ENCODE peak calls at places on chromosomes 4 and X, in four cellular contexts. D is glutamatergic neuron; L is tibial artery; V is CD4-positive, alpha-beta T cell. G is an unnamed sample.

GRCh38 chr4:78613522-78614311 is 62.1 kb downstream of the ANXA3 start:
- DNase-seq in L (no peak), D (no peak), V (no peak), G (no peak)

GRCh38 chr4:37994569-37994968 is 34.4 kb downstream of the PTTG2 start:
- DNase-seq in V (no peak), L (no peak), D (no peak), G (no peak)

GRCh38 chrX:39753296-39753996 is 344.3 kb downstream of the BCOR start:
- DNase-seq in D (no peak), V (no peak), L (no peak), G (no peak)

GRCh38 chr4:93764647-93765246 is 63.8 kb upstream of the ATOH1 start:
- DNase-seq in V (no peak), D (no peak), L (no peak), G (no peak)

GRCh38 chrX:151753313-151754041 is 18.9 kb downstream of the CNGA2 start:
- DNase-seq in D (peak; percentile 66), V (no peak), L (peak; percentile 30), G (no peak)

GRCh38 chrX:8005678-8006347 is 78.6 kb upstream of the PNPLA4 start:
- DNase-seq in L (no peak), D (no peak), V (no peak), G (no peak)

GRCh38 chr4:41142946-41143720 is 71.2 kb downstream of the APBB2 start:
- DNase-seq in D (no peak), L (peak; percentile 79), V (no peak), G (no peak)

GRCh38 chr4:1990676-1991075 is 18.1 kb downstream of the NELFA start:
- DNase-seq in D (no peak), L (no peak), V (no peak), G (no peak)

GRCh38 chr4:111066887-111067286 is 444.0 kb upstream of the PITX2 start:
- DNase-seq in D (no peak), V (no peak), L (no peak), G (no peak)

GRCh38 chrX:118855681-118856310 is 32.2 kb downstream of the ZCCHC12 start:
- DNase-seq in V (no peak), D (no peak), L (no peak), G (no peak)

GRCh38 chr4:121156822-121157769 is 7.0 kb downstream of the TNIP3 start:
- DNase-seq in V (no peak), L (peak; percentile 39), D (peak; percentile 71), G (peak; percentile 18)

GRCh38 chr4:182207806-182208483 is 35.3 kb upstream of the TENM3 start:
- DNase-seq in V (no peak), L (no peak), D (no peak), G (no peak)

GRCh38 chr4:148412460-148412859 is 29.8 kb downstream of the NR3C2 start:
- DNase-seq in D (no peak), L (no peak), V (no peak), G (no peak)

GRCh38 chr4:148415500-148415899 is 26.7 kb downstream of the NR3C2 start:
- DNase-seq in L (no peak), D (no peak), V (no peak), G (no peak)
- TF ChIP-seq CTCF in L (no peak), D (no peak), V (peak; percentile 28), G (no peak)

GRCh38 chrX:6021316-6022091 is 207.2 kb downstream of the NLGN4X start:
- DNase-seq in L (no peak), V (no peak), D (peak; percentile 48), G (no peak)
- TF ChIP-seq CTCF in L (peak; percentile 19), V (peak; percentile 33), D (peak; percentile 70), G (no peak)

GRCh38 chrX:18206657-18207056 is 14.0 kb downstream of the BEND2 start:
- DNase-seq in L (no peak), D (no peak), V (no peak), G (no peak)
- TF ChIP-seq CTCF in L (no peak), D (no peak), V (no peak), G (no peak)

GRCh38 chrX:111568356-111568755 is 56.9 kb downstream of the SERTM2 start:
- DNase-seq in D (no peak), L (no peak), V (no peak), G (no peak)
- TF ChIP-seq CTCF in D (peak; percentile 46), L (no peak), V (no peak), G (no peak)

GRCh38 chrX:14095702-14096101 is 66.0 kb upstream of the GEMIN8 start:
- DNase-seq in V (peak; percentile 11), D (peak; percentile 53), L (peak; percentile 20), G (no peak)
- TF ChIP-seq CTCF in V (peak; percentile 34), D (peak; percentile 52), L (peak; percentile 44), G (no peak)

GRCh38 chrX:140701480-140701879 is 8.1 kb upstream of the LINC00632 start:
- DNase-seq in V (no peak), L (no peak), D (no peak), G (no peak)
- TF ChIP-seq CTCF in V (peak; percentile 37), L (peak; percentile 26), D (no peak), G (no peak)

GRCh38 chrX:38150993-38151392 is 69.7 kb downstream of the SRPX start:
- DNase-seq in V (no peak), L (no peak), D (no peak), G (no peak)
- TF ChIP-seq CTCF in V (no peak), L (no peak), D (no peak), G (no peak)

GRCh38 chrX:68018248-68019203 is 414.8 kb downstream of the OPHN1 start:
- DNase-seq in L (no peak), V (no peak), D (peak; percentile 51), G (no peak)
- TF ChIP-seq CTCF in L (no peak), V (no peak), D (peak; percentile 44), G (no peak)

GRCh38 chr4:61877893-61878292 is 677.8 kb downstream of the ADGRL3 start:
- DNase-seq in L (no peak), V (no peak), D (no peak), G (no peak)

GRCh38 chr4:61886180-61886579 is 686.1 kb downstream of the ADGRL3 start:
- DNase-seq in V (no peak), D (no peak), L (no peak), G (no peak)

DNA sequence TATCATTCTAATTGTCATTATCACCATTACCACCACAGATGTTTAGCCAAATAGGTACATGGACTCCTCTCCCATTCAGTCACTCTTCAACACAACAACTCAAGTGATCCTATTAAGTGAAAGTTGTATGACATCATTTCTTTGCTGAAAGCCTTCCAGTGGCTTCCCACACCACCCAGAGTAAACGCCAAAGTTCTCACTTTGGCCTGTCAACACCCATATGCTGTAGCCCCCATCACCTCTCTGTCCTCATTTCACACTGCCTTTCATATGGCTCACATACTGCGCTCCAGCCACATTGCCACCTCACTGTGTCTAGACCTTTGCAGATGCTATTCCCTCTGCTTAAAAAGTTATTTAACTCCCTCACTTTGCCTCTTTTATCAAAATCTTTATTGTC is 682.3 kb downstream of the ADGRL3 start:
- DNase-seq in L (no peak), V (no peak), D (no peak), G (no peak)
- TF ChIP-seq CTCF in L (no peak), V (no peak), D (no peak), G (no peak)

GRCh38 chr4:18366762-18367358 is 345.3 kb upstream of the LCORL start:
- DNase-seq in L (no peak), V (no peak), D (no peak), G (no peak)
- TF ChIP-seq CTCF in L (no peak), V (peak; percentile 29), D (peak; percentile 58), G (no peak)